ENCODE peak calls at places on chromosome 11, in nine cellular contexts. U is epithelial cell of prostate; Y is small intestine; Z is effector memory CD4-positive, alpha-beta T cell; E is tibial artery; V is substantia nigra; H is heart right ventricle; A is IMR-90; J is GM23248. L is an unnamed sample.

GRCh38 chr11:35247863-35248262 is 108.9 kb downstream of the CD44 start:
- DNase-seq in U (no peak), Y (no peak), Z (peak; percentile 20), E (no peak), V (no peak), H (no peak), A (no peak), J (no peak), L (no peak)

GRCh38 chr11:36454991-36455611 is 55.0 kb downstream of the TRAF6 start:
- DNase-seq in U (no peak), Y (no peak), Z (no peak), E (peak; percentile 79), V (no peak), H (peak; percentile 23), A (no peak), J (peak; percentile 55), L (no peak)

GRCh38 chr11:96328395-96329010 is 14.5 kb downstream of the MAML2 start:
- DNase-seq in U (no peak), Y (no peak), Z (no peak), E (no peak), V (no peak), H (no peak), A (peak; percentile 59), J (no peak), L (no peak)

GRCh38 chr11:119976805-119977583 is 160.9 kb downstream of the TRIM29 start:
- DNase-seq in U (no peak), Y (peak; percentile 65), Z (no peak), E (no peak), V (no peak), H (no peak), A (no peak), J (no peak), L (peak; percentile 55)

GRCh38 chr11:29751618-29752017 is 265.2 kb downstream of the KCNA4 start:
- DNase-seq in U (peak; percentile 3), Y (no peak), Z (no peak), E (no peak), V (no peak), H (no peak), A (no peak), J (peak; percentile 16), L (no peak)

GRCh38 chr11:85718991-85719807 is 33.2 kb upstream of the CCDC89 start:
- DNase-seq in U (peak; percentile 89), Y (no peak), Z (no peak), E (peak; percentile 71), V (peak; percentile 13), H (peak; percentile 20), A (peak; percentile 100), J (peak; percentile 98), L (no peak)

GRCh38 chr11:70423523-70424505 is 25.5 kb downstream of the CTTN start:
- DNase-seq in U (no peak), Y (no peak), Z (no peak), E (no peak), V (no peak), H (no peak), A (peak; percentile 91), J (peak; percentile 87), L (no peak)

GRCh38 chr11:70510571-70510970 is 112.2 kb downstream of the CTTN start:
- DNase-seq in U (no peak), Y (no peak), Z (no peak), E (no peak), V (no peak), H (no peak), A (no peak), J (no peak), L (no peak)

GRCh38 chr11:134069426-134069921 is 602 bp downstream of the JAM3 start:
- DNase-seq in U (no peak), Y (no peak), Z (no peak), E (no peak), V (peak; percentile 14), H (peak; percentile 51), A (peak; percentile 31), J (peak; percentile 79), L (peak; percentile 38)

GRCh38 chr11:57345555-57346151 is 7.5 kb downstream of the P2RX3 start:
- DNase-seq in U (no peak), Y (peak; percentile 80), Z (peak; percentile 36), E (no peak), V (no peak), H (peak; percentile 42), A (peak; percentile 64), J (peak; percentile 79), L (peak; percentile 37)

GRCh38 chr11:3710485-3711259 is 39.5 kb upstream of the CHRNA10 start:
- DNase-seq in U (no peak), Y (no peak), Z (no peak), E (no peak), V (no peak), H (no peak), A (peak; percentile 24), J (peak; percentile 40), L (no peak)

GRCh38 chr11:4983851-4984250 is 10.8 kb upstream of the OR51L1 start:
- DNase-seq in U (no peak), Y (no peak), Z (no peak), E (no peak), V (no peak), H (no peak), A (no peak), J (no peak), L (no peak)

GRCh38 chr11:85665756-85666155 is 827 bp upstream of the CREBZF start:
- DNase-seq in U (no peak), Y (peak; percentile 55), Z (no peak), E (no peak), V (no peak), H (no peak), A (no peak), J (no peak), L (no peak)

GRCh38 chr11:55658031-55658573 is 3.9 kb upstream of the OR4C6 start:
- DNase-seq in U (no peak), Y (no peak), Z (no peak), E (no peak), V (no peak), H (no peak), A (no peak), J (no peak), L (no peak)

GRCh38 chr11:70851907-70852306 is 400.5 kb downstream of the SHANK2 start:
- DNase-seq in U (no peak), Y (no peak), Z (no peak), E (no peak), V (no peak), H (no peak), A (no peak), J (no peak), L (no peak)

GRCh38 chr11:69005183-69005630 is 7.8 kb downstream of the MRGPRF start:
- DNase-seq in U (no peak), Y (no peak), Z (no peak), E (peak; percentile 67), V (no peak), H (no peak), A (no peak), J (no peak), L (no peak)

GRCh38 chr11:58740447-58740846 is 8.7 kb upstream of the GLYAT start:
- DNase-seq in U (no peak), Y (no peak), Z (no peak), E (no peak), V (no peak), H (no peak), A (no peak), J (no peak), L (no peak)

GRCh38 chr11:70567680-70568503 is 169.6 kb downstream of the CTTN start:
- DNase-seq in U (no peak), Y (peak; percentile 72), Z (no peak), E (peak; percentile 69), V (no peak), H (peak; percentile 50), A (peak; percentile 10), J (peak; percentile 77), L (no peak)

GRCh38 chr11:74265256-74265655 is 46.2 kb downstream of the P4HA3 start:
- DNase-seq in U (no peak), Y (no peak), Z (no peak), E (no peak), V (no peak), H (no peak), A (no peak), J (peak; percentile 4), L (no peak)

GRCh38 chr11:122758974-122759373 is 79.3 kb upstream of the CRTAM start:
- DNase-seq in U (peak; percentile 56), Y (no peak), Z (no peak), E (no peak), V (no peak), H (no peak), A (peak; percentile 18), J (peak; percentile 60), L (no peak)
- H3K27ac ChIP-seq in U (peak overlapping the region; percentile 21), Y (no peak overlapping the region), Z (no peak overlapping the region), E (no peak overlapping the region), V (no peak overlapping the region), H (no peak overlapping the region), A (no peak overlapping the region), J (no peak overlapping the region), L (no peak overlapping the region)

GRCh38 chr11:64095949-64096348 is 60.2 kb downstream of the FLRT1 start:
- DNase-seq in U (no peak), Y (no peak), Z (no peak), E (no peak), V (no peak), H (no peak), A (no peak), J (no peak), L (no peak)
- H3K27ac ChIP-seq in U (no peak overlapping the region), Y (no peak overlapping the region), Z (no peak overlapping the region), E (no peak overlapping the region), V (peak overlapping the region; percentile 83), H (no peak overlapping the region), A (no peak overlapping the region), J (no peak overlapping the region), L (peak overlapping the region; percentile 81)

GRCh38 chr11:33892906-33893594 is 1.2 kb upstream of the LMO2 start:
- DNase-seq in U (no peak), Y (no peak), Z (no peak), E (no peak), V (no peak), H (no peak), A (no peak), J (peak; percentile 11), L (no peak)
- H3K27ac ChIP-seq in U (no peak overlapping the region), Y (no peak overlapping the region), Z (no peak overlapping the region), E (no peak overlapping the region), V (no peak overlapping the region), H (no peak overlapping the region), A (no peak overlapping the region), J (no peak overlapping the region), L (no peak overlapping the region)

GRCh38 chr11:66983275-66983924 is 8.3 kb downstream of the C11orf86 start:
- DNase-seq in U (no peak), Y (no peak), Z (no peak), E (no peak), V (no peak), H (no peak), A (no peak), J (no peak), L (no peak)
- H3K27ac ChIP-seq in U (no peak overlapping the region), Y (no peak overlapping the region), Z (no peak overlapping the region), E (no peak overlapping the region), V (no peak overlapping the region), H (no peak overlapping the region), A (no peak overlapping the region), J (no peak overlapping the region), L (no peak overlapping the region)